ENCODE peak calls at places on chromosomes 12 and 14, in eight cellular contexts. Q, H, N, L, A, B, F and C are unnamed samples.

GRCh38 chr14:91280129-91280528 is 35.6 kb upstream of the GPR68 start:
- DNase-seq in A (no peak), N (no peak), B (no peak), H (no peak), L (no peak), F (no peak), Q (no peak), C (no peak)

GRCh38 chr12:14216405-14217294 is 148.8 kb upstream of the ATF7IP start:
- DNase-seq in B (peak), A (no peak), F (no peak), N (no peak), Q (peak), L (no peak), H (no peak), C (no peak)

GRCh38 chr14:47674546-47675238 is 713 bp downstream of the MDGA2 start:
- DNase-seq in A (no peak), L (no peak), H (no peak), B (no peak), F (no peak), N (peak), Q (no peak), C (no peak)

GRCh38 chr14:20435454-20436362 is at the start of gene KLHL33:
- DNase-seq in B (no peak), F (no peak), H (no peak), A (no peak), L (no peak), Q (no peak), N (peak), C (no peak)

GRCh38 chr14:54881761-54882401 is 20.7 kb downstream of the GCH1 start:
- DNase-seq in L (no peak), A (no peak), N (no peak), H (no peak), F (no peak), Q (peak), B (peak), C (no peak)

GRCh38 chr12:21526053-21526452 is at the start of gene SPX:
- DNase-seq in N (no peak), Q (peak), A (no peak), F (no peak), L (no peak), B (peak), H (no peak), C (peak)

GRCh38 chr14:89388853-89389252 is 28.2 kb downstream of the FOXN3 start:
- DNase-seq in H (no peak), Q (peak), L (no peak), F (peak), N (no peak), A (no peak), B (peak), C (no peak)

GRCh38 chr14:35883677-35884293 is 57.6 kb downstream of the BRMS1L start:
- DNase-seq in B (peak), H (no peak), Q (peak), L (no peak), F (no peak), N (no peak), A (peak), C (no peak)

GRCh38 chr12:113174461-113175384 is 10.6 kb downstream of the DDX54 start:
- DNase-seq in B (peak), H (peak), F (peak), A (peak), N (peak), L (peak), Q (peak), C (no peak)

GRCh38 chr14:54207075-54207474 is 189.7 kb upstream of the CDKN3 start:
- DNase-seq in L (no peak), Q (peak), H (no peak), F (no peak), N (no peak), B (no peak), A (no peak), C (no peak)

GRCh38 chr14:100405752-100406455 is 82.8 kb downstream of the SLC25A47 start:
- DNase-seq in B (no peak), F (no peak), Q (no peak), L (no peak), A (no peak), H (no peak), N (no peak), C (no peak)

GRCh38 chr14:100408350-100409015 is 85.3 kb downstream of the SLC25A47 start:
- DNase-seq in H (no peak), B (peak), A (no peak), F (no peak), N (no peak), L (no peak), Q (peak), C (no peak)

GRCh38 chr14:100407376-100408102 is 84.4 kb downstream of the SLC25A47 start:
- DNase-seq in L (no peak), A (no peak), F (peak), B (no peak), Q (no peak), N (no peak), H (no peak), C (no peak)

GRCh38 chr14:100404419-100404818 is 81.3 kb downstream of the SLC25A47 start:
- DNase-seq in A (no peak), H (no peak), F (no peak), N (no peak), Q (no peak), B (no peak), L (no peak), C (no peak)

DNA sequence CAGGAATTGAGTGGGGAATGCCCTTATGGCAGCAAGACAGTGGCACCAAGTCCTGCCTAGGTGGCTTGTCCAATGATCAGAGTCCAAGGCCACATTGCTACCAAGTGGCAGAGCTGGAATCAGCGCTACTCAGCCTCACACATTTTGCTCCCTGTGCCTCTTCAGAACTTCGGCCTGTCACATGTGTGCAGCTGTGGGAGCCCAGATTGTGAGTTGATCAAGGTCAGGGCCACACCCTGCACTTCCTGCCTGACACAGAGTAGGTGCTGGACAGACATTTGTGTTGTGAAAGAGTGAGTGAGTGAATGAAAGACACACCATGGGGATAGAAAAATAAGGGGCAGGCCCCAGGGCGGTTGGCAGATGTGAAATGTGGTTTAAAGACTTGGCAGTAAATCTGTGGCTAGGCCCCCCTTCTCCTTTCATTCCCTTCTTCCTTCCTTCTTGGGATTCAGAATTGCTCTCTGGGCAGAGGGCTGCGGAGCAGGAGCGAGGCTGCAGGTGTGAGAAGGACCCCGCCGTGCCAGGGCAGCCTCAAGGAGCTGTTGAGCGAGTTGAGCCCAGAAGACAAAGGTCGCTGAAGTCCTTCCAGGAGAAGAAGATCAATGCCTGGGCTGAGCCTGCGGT is 83.5 kb downstream of the SLC25A47 start:
- DNase-seq in L (peak), B (peak), H (no peak), Q (peak), N (peak), F (no peak), A (peak), C (no peak)
- TF ChIP-seq CTCF in L (no peak), B (no peak), H (no peak), Q (no peak), N (no peak), F (no peak), A (no peak), C (no peak)

DNA sequence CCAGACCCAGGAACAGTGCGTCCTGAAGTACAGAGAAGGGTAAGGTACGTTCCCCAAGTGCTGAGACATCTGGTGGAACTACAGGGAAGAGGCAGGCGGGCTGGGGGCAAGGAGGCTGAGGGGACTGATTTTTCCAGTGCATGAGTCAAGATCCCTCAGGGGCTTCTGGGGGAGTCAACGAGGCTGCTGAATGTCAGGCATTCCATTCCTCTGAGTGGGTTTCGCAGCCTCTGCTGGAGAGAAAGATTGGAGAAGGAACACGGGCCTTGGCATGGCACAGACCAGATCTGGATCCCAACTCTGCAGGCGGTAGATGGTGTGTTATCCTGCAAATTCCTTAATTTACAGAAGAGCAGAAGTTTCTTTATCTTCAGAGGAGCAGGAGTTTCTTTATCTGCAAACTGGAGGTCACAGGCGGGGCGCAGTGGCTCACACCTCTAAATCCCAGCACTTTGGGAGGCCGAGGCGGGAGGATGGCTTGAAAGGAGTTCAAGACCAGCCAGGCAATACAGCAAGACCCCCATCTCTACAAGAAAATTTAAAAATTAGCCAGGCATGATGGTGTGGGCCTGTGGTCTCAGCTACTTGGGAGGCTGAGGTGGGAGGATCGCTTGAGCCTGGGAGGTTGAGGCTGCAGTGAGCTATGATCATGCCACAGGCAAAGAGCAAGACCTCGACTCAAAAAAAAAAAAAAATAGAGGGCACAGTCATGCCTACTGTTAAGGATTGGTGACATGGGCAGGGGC is 132.6 kb upstream of the MAP1LC3B2 start:
- DNase-seq in Q (peak), H (peak), F (peak), N (peak), B (peak), A (no peak), L (peak), C (no peak)
- TF ChIP-seq CTCF in Q (peak), H (peak), F (peak), N (peak), B (peak), A (no peak), L (no peak), C (no peak)

DNA sequence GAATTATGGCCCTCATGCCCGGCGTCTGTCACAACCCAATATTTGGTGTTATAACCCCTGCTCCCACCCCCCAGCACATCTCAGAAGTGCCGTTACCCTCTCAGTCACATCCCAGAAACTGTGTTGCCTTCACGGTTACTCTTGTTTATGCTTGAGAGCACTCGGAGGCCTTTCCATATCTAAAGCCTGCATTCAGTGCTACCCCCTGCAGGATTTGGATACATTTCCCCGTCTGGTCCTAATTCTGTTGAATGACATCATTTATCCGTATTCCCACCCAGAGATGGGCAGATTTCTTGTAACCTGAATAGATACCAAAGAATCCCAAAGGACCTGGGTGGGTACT is 19.1 kb upstream of the FOS start:
- DNase-seq in F (no peak), B (peak), H (no peak), Q (peak), N (no peak), L (no peak), A (no peak), C (no peak)
- TF ChIP-seq CTCF in F (no peak), B (peak), H (peak), Q (peak), N (no peak), L (no peak), A (no peak), C (no peak)

GRCh38 chr12:34033628-34034296 is 11.5 kb downstream of the ALG10 start:
- DNase-seq in A (no peak), Q (peak), B (peak), L (no peak), N (no peak), F (no peak), H (no peak), C (peak)
- TF ChIP-seq CTCF in A (no peak), Q (peak), B (no peak), L (no peak), N (peak), F (no peak), H (no peak), C (peak)

GRCh38 chr14:57847096-57847495 is 18.8 kb downstream of the SLC35F4 start:
- DNase-seq in B (peak), A (no peak), H (no peak), Q (peak), L (no peak), F (no peak), N (no peak), C (no peak)
- TF ChIP-seq CTCF in B (no peak), A (no peak), H (no peak), Q (no peak), L (no peak), F (no peak), N (no peak), C (no peak)

DNA sequence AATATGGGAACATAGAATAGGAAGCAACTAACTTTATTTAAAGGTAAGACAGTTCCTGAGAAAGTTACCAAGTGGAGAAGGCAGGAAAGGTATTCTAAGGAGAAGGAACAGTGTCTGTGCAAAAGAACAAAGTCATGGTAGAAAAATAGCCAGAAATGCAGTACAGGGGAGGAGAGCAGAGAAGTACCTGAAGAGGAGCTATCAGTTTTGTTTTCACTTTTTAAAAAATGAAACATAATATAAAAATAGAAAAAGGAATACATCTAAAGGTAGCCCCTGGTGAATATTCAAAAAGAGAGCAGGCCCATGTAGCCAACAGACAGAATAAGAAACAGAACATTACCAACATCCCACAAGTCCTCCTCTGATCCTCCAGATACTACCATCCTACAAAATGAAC is 408.7 kb downstream of the ADAMTS20 start:
- DNase-seq in A (no peak), F (no peak), B (no peak), N (no peak), L (no peak), Q (no peak), H (no peak), C (no peak)
- TF ChIP-seq CTCF in A (no peak), F (no peak), B (no peak), N (no peak), L (no peak), Q (no peak), H (no peak), C (no peak)

DNA sequence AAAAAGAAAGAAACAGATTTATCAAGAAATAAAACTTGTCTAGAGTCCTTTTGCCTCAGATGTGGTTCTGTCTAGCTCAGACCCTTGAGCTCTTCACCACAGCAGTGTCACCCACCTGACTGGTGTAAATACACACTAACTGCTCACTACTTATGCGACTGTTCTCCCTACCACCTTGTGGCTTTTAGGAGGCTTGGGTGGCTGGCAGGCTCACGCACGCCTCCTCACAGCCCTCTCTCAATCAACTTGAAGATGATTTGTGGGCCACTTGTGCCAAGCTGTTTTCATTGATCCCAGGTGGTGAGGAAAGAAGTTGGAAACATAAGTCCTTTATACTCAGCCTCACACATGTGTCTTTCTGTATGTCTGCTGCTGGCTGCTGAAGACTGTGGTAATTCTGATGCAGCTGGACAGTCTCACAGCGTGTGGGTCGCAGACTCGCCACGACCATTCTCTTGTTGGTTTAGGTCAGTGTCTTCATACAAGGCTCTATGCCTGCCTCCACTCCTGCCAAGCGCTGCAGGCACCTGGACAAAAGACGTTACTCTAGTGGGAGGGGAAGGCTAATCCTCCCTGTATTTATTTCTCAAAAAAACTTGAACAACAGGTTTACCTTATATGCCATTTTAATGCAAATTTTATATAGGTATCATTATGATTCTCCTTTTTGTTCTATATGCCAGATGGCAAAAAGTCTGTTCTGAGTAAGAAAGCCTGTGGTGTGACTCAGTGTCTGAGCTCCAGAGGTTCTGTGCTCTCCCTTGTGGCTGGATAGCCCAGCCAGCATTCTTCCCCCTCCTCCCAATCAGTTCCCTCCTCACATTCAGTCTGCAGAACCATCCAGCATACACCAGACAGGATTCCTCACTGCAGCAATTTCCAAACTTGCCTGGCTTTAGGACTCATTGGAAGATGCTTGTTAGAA is 115.5 kb downstream of the DIP2B start:
- DNase-seq in N (no peak), F (peak), H (no peak), Q (peak), B (peak), L (no peak), A (no peak), C (no peak)
- TF ChIP-seq CTCF in N (no peak), F (no peak), H (no peak), Q (peak), B (peak), L (no peak), A (no peak), C (no peak)